ENCODE peak calls at places on chromosome 1, in eight cellular contexts. W is activated CD4-positive, alpha-beta T cell treated with anti-CD3 and anti-CD28 coated beads, Interleukin-2, amount 50 U/mL, for 4 hours; Z is Right ventricle myocardium inferior; G is sciatic nerve; H is kidney glomerular epithelial cell; E is T-helper 1 cell; R is effector memory CD8-positive, alpha-beta T cell; Y is stimulated activated naive B cell treated with anti-CD40 and anti-IgM and Interleukin-4, amounts not matched to agents 10 μg/mL and 1 μg/mL and 100 μg/mL, for 72 hours. Q is an unnamed sample.

GRCh38 chr1:114033219-114033706 is 54.0 kb downstream of the OLFML3 start:
- DNase-seq in W (no peak), Z (no peak), G (no peak), H (no peak), E (no peak), R (no peak), Y (no peak), Q (no peak)

GRCh38 chr1:156435551-156436318 is 64.8 kb downstream of the MEF2D start:
- DNase-seq in W (no peak), Z (no peak), G (no peak), H (no peak), E (no peak), R (no peak), Y (no peak), Q (no peak)

GRCh38 chr1:15696956-15697521 is 12.9 kb downstream of the PLEKHM2 start:
- DNase-seq in W (peak), Z (no peak), G (no peak), H (no peak), E (no peak), R (peak), Y (peak), Q (no peak)

GRCh38 chr1:168767885-168768584 is 39.0 kb upstream of the DPT start:
- DNase-seq in W (no peak), Z (no peak), G (no peak), H (no peak), E (no peak), R (no peak), Y (no peak), Q (peak)

GRCh38 chr1:47624531-47624930 is 186.7 kb downstream of the FOXD2 start:
- DNase-seq in W (no peak), Z (no peak), G (no peak), H (peak), E (no peak), R (no peak), Y (no peak), Q (no peak)

GRCh38 chr1:224582041-224582440 is 34.1 kb upstream of the CNIH3 start:
- DNase-seq in W (no peak), Z (no peak), G (no peak), H (no peak), E (no peak), R (no peak), Y (no peak), Q (no peak)

GRCh38 chr1:219629481-219629880 is 16.6 kb upstream of the ZC3H11B start:
- DNase-seq in W (no peak), Z (no peak), G (no peak), H (no peak), E (no peak), R (no peak), Y (no peak), Q (no peak)

GRCh38 chr1:245538671-245539070 is 383.9 kb downstream of the KIF26B start:
- DNase-seq in W (no peak), Z (no peak), G (no peak), H (peak), E (no peak), R (no peak), Y (no peak), Q (no peak)

Q was measured in GM04503.